ENCODE peak calls at places on chromosomes 7 and 10, in four cellular contexts. U is effector memory CD4-positive, alpha-beta T cell; Y is HEK293T; V is LoVo. R is an unnamed sample.

GRCh38 chr7:875051-875450 is 1.3 kb upstream of the GET4 start:
- DNase-seq in U (no peak), Y (no peak), V (no peak), R (no peak)

GRCh38 chr7:147570390-147570789 is 1020.2 kb upstream of the C7orf33 start:
- DNase-seq in V (peak), U (no peak), Y (no peak), R (no peak)

GRCh38 chr7:151520419-151521229 is 929 bp upstream of the RHEB start:
- DNase-seq in V (peak), U (no peak), Y (no peak), R (no peak)

GRCh38 chr7:89687266-89687665 is 467.0 kb upstream of the STEAP1 start:
- DNase-seq in U (no peak), Y (no peak), V (no peak), R (no peak)

GRCh38 chr7:17524746-17525145 is 226.3 kb downstream of the AHR start:
- DNase-seq in Y (no peak), U (no peak), V (peak), R (no peak)

GRCh38 chr10:5618042-5618441 is 48.4 kb downstream of the ASB13 start:
- DNase-seq in Y (no peak), U (no peak), V (no peak), R (no peak)

GRCh38 chr10:21516270-21517131 is 9.0 kb downstream of the SKIDA1 start:
- DNase-seq in Y (no peak), U (no peak), V (peak), R (no peak)

GRCh38 chr10:117461766-117462423 is 80.7 kb upstream of the EMX2 start:
- DNase-seq in Y (peak), V (peak), U (no peak), R (no peak)